ENCODE peak calls at places on chromosomes 7 and 10, in six cellular contexts. One of them, this sample, is unnamed.

GRCh38 chr10:104085801-104086400 is at the start of gene COL17A1:
- DNase-seq in stomach: no peak
- DNase-seq in brain microvascular endothelial cell: no peak
- DNase-seq in esophagus squamous epithelium: no peak
- DNase-seq in neural progenitor cell: no peak
- DNase-seq in IMR-90: no peak
- DNase-seq in this sample: no peak

GRCh38 chr10:132654708-132655661 is 117.4 kb downstream of the INPP5A start:
- DNase-seq in brain microvascular endothelial cell: peak
- DNase-seq in IMR-90: peak
- DNase-seq in stomach: peak
- DNase-seq in neural progenitor cell: peak
- DNase-seq in esophagus squamous epithelium: no peak
- DNase-seq in this sample: peak

GRCh38 chr7:2008936-2009540 is 223.7 kb downstream of the MAD1L1 start:
- DNase-seq in stomach: no peak
- DNase-seq in esophagus squamous epithelium: no peak
- DNase-seq in neural progenitor cell: no peak
- DNase-seq in IMR-90: no peak
- DNase-seq in brain microvascular endothelial cell: no peak
- DNase-seq in this sample: peak

GRCh38 chr7:131538071-131538790 is 18.2 kb downstream of the PODXL start:
- DNase-seq in neural progenitor cell: no peak
- DNase-seq in stomach: no peak
- DNase-seq in brain microvascular endothelial cell: no peak
- DNase-seq in esophagus squamous epithelium: no peak
- DNase-seq in IMR-90: peak
- DNase-seq in this sample: no peak

GRCh38 chr10:69973678-69974077 is 79.0 kb upstream of the MACROH2A2 start:
- DNase-seq in neural progenitor cell: no peak
- DNase-seq in stomach: no peak
- DNase-seq in brain microvascular endothelial cell: no peak
- DNase-seq in IMR-90: peak
- DNase-seq in esophagus squamous epithelium: no peak
- DNase-seq in this sample: no peak

GRCh38 chr10:35498693-35499092 is 106.4 kb upstream of the GJD4 start:
- DNase-seq in esophagus squamous epithelium: no peak
- DNase-seq in stomach: no peak
- DNase-seq in IMR-90: no peak
- DNase-seq in neural progenitor cell: no peak
- DNase-seq in brain microvascular endothelial cell: no peak
- DNase-seq in this sample: no peak

GRCh38 chr10:89346264-89346971 is 18.6 kb downstream of the IFIT3 start:
- DNase-seq in IMR-90: peak
- DNase-seq in neural progenitor cell: peak
- DNase-seq in brain microvascular endothelial cell: no peak
- DNase-seq in stomach: no peak
- DNase-seq in esophagus squamous epithelium: no peak
- DNase-seq in this sample: no peak

GRCh38 chr7:65454479-65454878 is 80.8 kb downstream of the ZNF92 start:
- DNase-seq in IMR-90: no peak
- DNase-seq in stomach: no peak
- DNase-seq in neural progenitor cell: no peak
- DNase-seq in brain microvascular endothelial cell: no peak
- DNase-seq in esophagus squamous epithelium: no peak
- DNase-seq in this sample: no peak

GRCh38 chr10:7304110-7304509 is 106.7 kb downstream of the SFMBT2 start:
- DNase-seq in neural progenitor cell: no peak
- DNase-seq in esophagus squamous epithelium: no peak
- DNase-seq in stomach: no peak
- DNase-seq in IMR-90: no peak
- DNase-seq in brain microvascular endothelial cell: no peak
- DNase-seq in this sample: no peak

GRCh38 chr10:114103286-114103685 is 59.6 kb downstream of the ADRB1 start:
- DNase-seq in stomach: no peak
- DNase-seq in IMR-90: peak
- DNase-seq in esophagus squamous epithelium: no peak
- DNase-seq in neural progenitor cell: peak
- DNase-seq in brain microvascular endothelial cell: peak
- DNase-seq in this sample: no peak

GRCh38 chr7:150357771-150358427 is 10.7 kb upstream of the REPIN1 start:
- DNase-seq in brain microvascular endothelial cell: no peak
- DNase-seq in IMR-90: no peak
- DNase-seq in esophagus squamous epithelium: no peak
- DNase-seq in stomach: no peak
- DNase-seq in neural progenitor cell: peak
- DNase-seq in this sample: no peak

GRCh38 chr10:72812415-72812797 is 81.1 kb upstream of the OIT3 start:
- DNase-seq in brain microvascular endothelial cell: no peak
- DNase-seq in IMR-90: no peak
- DNase-seq in neural progenitor cell: no peak
- DNase-seq in stomach: no peak
- DNase-seq in esophagus squamous epithelium: no peak
- DNase-seq in this sample: no peak

GRCh38 chr10:52740913-52741675 is 31.5 kb downstream of the MBL2 start:
- DNase-seq in IMR-90: peak
- DNase-seq in stomach: peak
- DNase-seq in neural progenitor cell: peak
- DNase-seq in brain microvascular endothelial cell: peak
- DNase-seq in esophagus squamous epithelium: no peak
- DNase-seq in this sample: no peak

GRCh38 chr10:114087655-114088054 is 44.0 kb downstream of the ADRB1 start:
- DNase-seq in brain microvascular endothelial cell: no peak
- DNase-seq in stomach: no peak
- DNase-seq in esophagus squamous epithelium: no peak
- DNase-seq in neural progenitor cell: no peak
- DNase-seq in IMR-90: no peak
- DNase-seq in this sample: no peak

GRCh38 chr7:140611641-140612040 is 29.0 kb downstream of the DENND2A start:
- DNase-seq in brain microvascular endothelial cell: no peak
- DNase-seq in esophagus squamous epithelium: no peak
- DNase-seq in stomach: no peak
- DNase-seq in IMR-90: no peak
- DNase-seq in neural progenitor cell: no peak
- DNase-seq in this sample: no peak

GRCh38 chr10:107873007-107873406 is 708.5 kb upstream of the SORCS1 start:
- DNase-seq in neural progenitor cell: no peak
- DNase-seq in IMR-90: no peak
- DNase-seq in esophagus squamous epithelium: no peak
- DNase-seq in brain microvascular endothelial cell: no peak
- DNase-seq in stomach: no peak
- DNase-seq in this sample: no peak

GRCh38 chr7:1975179-1975578 is 257.6 kb downstream of the MAD1L1 start:
- DNase-seq in neural progenitor cell: no peak
- DNase-seq in IMR-90: no peak
- DNase-seq in stomach: no peak
- DNase-seq in brain microvascular endothelial cell: no peak
- DNase-seq in esophagus squamous epithelium: no peak
- DNase-seq in this sample: no peak

GRCh38 chr7:2474813-2475677 is 1.2 kb downstream of the GRIFIN start:
- DNase-seq in stomach: no peak
- DNase-seq in esophagus squamous epithelium: no peak
- DNase-seq in neural progenitor cell: no peak
- DNase-seq in IMR-90: no peak
- DNase-seq in brain microvascular endothelial cell: no peak
- DNase-seq in this sample: no peak

GRCh38 chr10:113732160-113732881 is 19.2 kb upstream of the PLEKHS1 start:
- DNase-seq in neural progenitor cell: no peak
- DNase-seq in stomach: no peak
- DNase-seq in IMR-90: no peak
- DNase-seq in esophagus squamous epithelium: no peak
- DNase-seq in brain microvascular endothelial cell: no peak
- DNase-seq in this sample: no peak

GRCh38 chr7:155576900-155577508 is 30.6 kb upstream of the CNPY1 start:
- DNase-seq in esophagus squamous epithelium: no peak
- DNase-seq in stomach: peak
- DNase-seq in neural progenitor cell: no peak
- DNase-seq in brain microvascular endothelial cell: no peak
- DNase-seq in IMR-90: no peak
- DNase-seq in this sample: no peak

GRCh38 chr10:79148452-79149344 is 79.9 kb downstream of the ZMIZ1 start:
- DNase-seq in brain microvascular endothelial cell: no peak
- DNase-seq in stomach: peak
- DNase-seq in neural progenitor cell: peak
- DNase-seq in IMR-90: peak
- DNase-seq in esophagus squamous epithelium: no peak
- DNase-seq in this sample: peak

GRCh38 chr7:105611856-105612775 is 30.8 kb upstream of the EFCAB10 start:
- DNase-seq in stomach: no peak
- DNase-seq in brain microvascular endothelial cell: peak
- DNase-seq in IMR-90: peak
- DNase-seq in neural progenitor cell: no peak
- DNase-seq in esophagus squamous epithelium: no peak
- DNase-seq in this sample: no peak

GRCh38 chr10:29839826-29840515 is 205.2 kb upstream of the SVIL start:
- DNase-seq in esophagus squamous epithelium: no peak
- DNase-seq in stomach: no peak
- DNase-seq in neural progenitor cell: no peak
- DNase-seq in IMR-90: no peak
- DNase-seq in brain microvascular endothelial cell: no peak
- DNase-seq in this sample: no peak

DNA sequence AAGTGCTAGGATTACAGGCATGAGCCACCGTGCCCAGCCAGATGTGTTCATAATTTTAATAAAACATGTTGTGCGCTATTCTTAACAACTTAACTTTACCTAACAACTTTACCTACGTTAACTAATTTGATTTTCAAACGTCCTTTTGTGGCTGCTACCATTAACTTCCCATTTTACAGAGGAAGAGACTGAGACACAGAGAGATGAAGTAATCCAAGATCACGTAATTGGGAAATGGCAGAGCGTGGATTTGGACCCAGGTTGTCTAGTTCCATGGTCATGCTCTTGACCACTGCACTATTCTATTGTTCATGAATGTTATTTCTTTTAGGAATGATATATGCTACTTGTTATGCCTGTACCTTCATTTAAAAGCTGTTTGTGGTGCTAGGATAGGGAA is 80.3 kb upstream of the MTPN start:
- DNase-seq in esophagus squamous epithelium: no peak
- DNase-seq in IMR-90: no peak
- DNase-seq in brain microvascular endothelial cell: no peak
- DNase-seq in neural progenitor cell: no peak
- DNase-seq in stomach: no peak
- DNase-seq in this sample: no peak
- TF ChIP-seq CTCF in esophagus squamous epithelium: no peak
- TF ChIP-seq CTCF in IMR-90: no peak
- TF ChIP-seq CTCF in brain microvascular endothelial cell: no peak
- TF ChIP-seq CTCF in neural progenitor cell: no peak
- TF ChIP-seq CTCF in stomach: no peak
- TF ChIP-seq CTCF in this sample: no peak

GRCh38 chr10:123149162-123149567 is 1.2 kb downstream of the HMX2 start:
- DNase-seq in stomach: no peak
- DNase-seq in neural progenitor cell: no peak
- DNase-seq in esophagus squamous epithelium: no peak
- DNase-seq in brain microvascular endothelial cell: no peak
- DNase-seq in IMR-90: no peak
- DNase-seq in this sample: no peak

GRCh38 chr10:123148414-123149161 is 652 bp downstream of the HMX2 start:
- DNase-seq in brain microvascular endothelial cell: no peak
- DNase-seq in neural progenitor cell: peak
- DNase-seq in esophagus squamous epithelium: no peak
- DNase-seq in stomach: no peak
- DNase-seq in IMR-90: no peak
- DNase-seq in this sample: no peak

GRCh38 chr10:123146013-123146891 is 1.7 kb upstream of the HMX2 start:
- DNase-seq in brain microvascular endothelial cell: no peak
- DNase-seq in stomach: no peak
- DNase-seq in neural progenitor cell: peak
- DNase-seq in esophagus squamous epithelium: no peak
- DNase-seq in IMR-90: no peak
- DNase-seq in this sample: no peak

GRCh38 chr10:123146892-123147634 is 873 bp upstream of the HMX2 start:
- DNase-seq in stomach: no peak
- DNase-seq in brain microvascular endothelial cell: no peak
- DNase-seq in neural progenitor cell: no peak
- DNase-seq in esophagus squamous epithelium: no peak
- DNase-seq in IMR-90: no peak
- DNase-seq in this sample: no peak

DNA sequence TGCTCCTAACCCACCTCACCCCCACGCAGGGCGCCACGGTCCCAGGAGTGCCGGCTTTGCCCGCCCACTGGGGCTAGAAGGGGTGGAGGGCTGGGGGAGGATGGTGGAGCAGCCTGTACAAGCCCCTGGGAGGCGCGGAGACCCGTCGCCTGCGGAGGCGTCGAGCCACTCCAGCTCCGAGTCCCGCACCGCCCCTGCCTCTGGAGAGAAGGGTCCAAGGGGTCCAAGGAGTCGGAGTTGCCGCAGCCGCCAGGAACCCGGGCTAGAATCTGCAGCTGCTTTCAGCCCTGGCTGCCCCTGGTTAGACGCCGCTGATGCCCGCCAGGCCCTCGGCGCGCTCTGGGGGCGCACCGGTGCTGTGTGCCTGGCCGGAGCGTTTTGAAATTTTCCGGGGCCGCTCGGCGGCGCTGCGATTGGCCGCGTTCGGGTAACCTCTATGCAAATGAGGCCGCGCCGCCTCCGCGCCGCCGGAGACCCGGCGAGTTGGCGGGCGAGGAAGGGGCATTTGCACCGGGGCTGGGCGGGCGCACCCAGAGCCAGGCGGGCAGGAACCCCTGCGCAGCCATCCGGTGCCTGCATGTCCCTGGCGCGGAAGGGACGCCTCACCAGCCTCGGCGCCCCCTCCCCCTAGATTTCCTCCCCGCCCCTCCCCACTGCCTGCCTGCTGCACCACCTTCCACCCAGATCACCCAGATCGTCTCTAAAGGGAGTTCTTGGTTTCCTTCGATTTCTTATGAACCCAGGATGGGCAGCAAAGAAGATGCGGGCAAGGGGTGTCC is at the start of gene HMX2:
- DNase-seq in stomach: no peak
- DNase-seq in IMR-90: no peak
- DNase-seq in brain microvascular endothelial cell: no peak
- DNase-seq in neural progenitor cell: peak
- DNase-seq in esophagus squamous epithelium: no peak
- DNase-seq in this sample: no peak
- TF ChIP-seq CTCF in stomach: no peak
- TF ChIP-seq CTCF in IMR-90: no peak
- TF ChIP-seq CTCF in brain microvascular endothelial cell: no peak
- TF ChIP-seq CTCF in neural progenitor cell: peak
- TF ChIP-seq CTCF in esophagus squamous epithelium: no peak
- TF ChIP-seq CTCF in this sample: no peak

GRCh38 chr7:97064972-97065587 is 40.4 kb upstream of the DLX5 start:
- DNase-seq in esophagus squamous epithelium: no peak
- DNase-seq in neural progenitor cell: peak
- DNase-seq in IMR-90: peak
- DNase-seq in stomach: no peak
- DNase-seq in brain microvascular endothelial cell: peak
- DNase-seq in this sample: peak
- TF ChIP-seq CTCF in esophagus squamous epithelium: peak
- TF ChIP-seq CTCF in neural progenitor cell: peak
- TF ChIP-seq CTCF in IMR-90: peak
- TF ChIP-seq CTCF in stomach: no peak
- TF ChIP-seq CTCF in brain microvascular endothelial cell: peak
- TF ChIP-seq CTCF in this sample: peak

DNA sequence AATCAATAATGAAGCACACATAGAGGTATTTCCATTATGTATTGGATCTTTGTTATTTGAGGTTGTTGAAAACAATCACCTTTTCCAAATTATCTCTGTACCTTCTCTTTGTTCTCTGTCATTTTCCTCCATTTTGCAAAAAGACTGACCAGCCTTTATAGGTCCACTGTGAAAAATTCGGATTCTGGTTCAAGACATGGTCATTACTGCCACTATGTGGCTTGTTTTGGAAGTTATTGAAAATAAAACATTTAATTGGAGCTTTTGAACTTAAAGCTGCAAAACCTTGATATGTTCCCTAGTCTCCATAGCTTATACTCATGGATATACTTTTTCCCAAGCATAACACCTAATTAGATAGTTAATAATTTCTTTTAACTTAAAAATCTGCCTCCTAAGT is 1094.4 kb downstream of the NRG3 start:
- DNase-seq in esophagus squamous epithelium: no peak
- DNase-seq in neural progenitor cell: no peak
- DNase-seq in IMR-90: peak
- DNase-seq in stomach: no peak
- DNase-seq in brain microvascular endothelial cell: peak
- DNase-seq in this sample: no peak
- TF ChIP-seq CTCF in esophagus squamous epithelium: peak
- TF ChIP-seq CTCF in neural progenitor cell: peak
- TF ChIP-seq CTCF in IMR-90: peak
- TF ChIP-seq CTCF in stomach: peak
- TF ChIP-seq CTCF in brain microvascular endothelial cell: peak
- TF ChIP-seq CTCF in this sample: peak

This sample was measured in D721Med.